ENCODE peak calls at places on chromosomes 11 and 22, in five cellular contexts. G, R, J, Z and H are unnamed samples.

GRCh38 chr11:100434821-100435641 is 252.1 kb upstream of the ARHGAP42 start:
- DNase-seq in G (no peak), R (no peak), J (no peak), Z (no peak), H (no peak)

GRCh38 chr22:30167734-30168133 is 78.8 kb downstream of the LIF start:
- DNase-seq in G (no peak), R (no peak), J (no peak), Z (no peak), H (no peak)

GRCh38 chr11:12746593-12747097 is 72.4 kb downstream of the TEAD1 start:
- DNase-seq in G (peak; percentile 26), R (no peak), J (peak; percentile 58), Z (no peak), H (peak; percentile 78)

GRCh38 chr22:44363980-44364749 is 51.4 kb upstream of the SHISAL1 start:
- DNase-seq in G (no peak), R (no peak), J (no peak), Z (no peak), H (peak; percentile 39)

GRCh38 chr11:89437317-89437716 is 53.9 kb downstream of the NOX4 start:
- DNase-seq in G (no peak), R (no peak), J (no peak), Z (no peak), H (no peak)

GRCh38 chr22:22941831-22942510 is 54.4 kb downstream of the IGLL5 start:
- DNase-seq in G (no peak), R (no peak), J (no peak), Z (peak; percentile 51), H (no peak)

GRCh38 chr11:74720596-74721478 is 10.4 kb downstream of the CHRDL2 start:
- DNase-seq in G (no peak), R (no peak), J (no peak), Z (no peak), H (no peak)

GRCh38 chr11:112971200-112971599 is 10.0 kb downstream of the NCAM1 start:
- DNase-seq in G (no peak), R (no peak), J (no peak), Z (no peak), H (peak; percentile 58)

GRCh38 chr11:41316726-41317125 is 142.7 kb downstream of the LRRC4C start:
- DNase-seq in G (no peak), R (no peak), J (peak; percentile 35), Z (no peak), H (peak; percentile 80)

GRCh38 chr22:23533328-23533762 is 46.7 kb downstream of the IGLL1 start:
- DNase-seq in G (peak; percentile 85), R (no peak), J (no peak), Z (no peak), H (no peak)

GRCh38 chr11:116108161-116108560 is 603.9 kb upstream of the CADM1 start:
- DNase-seq in G (no peak), R (no peak), J (no peak), Z (no peak), H (no peak)

GRCh38 chr11:99277281-99277680 is 256.5 kb downstream of the CNTN5 start:
- DNase-seq in G (no peak), R (no peak), J (no peak), Z (no peak), H (no peak)

GRCh38 chr11:12529041-12529440 is 145.2 kb upstream of the TEAD1 start:
- DNase-seq in G (no peak), R (no peak), J (no peak), Z (peak; percentile 8), H (no peak)

GRCh38 chr11:59859695-59860094 is 6.6 kb downstream of the TCN1 start:
- DNase-seq in G (no peak), R (no peak), J (no peak), Z (no peak), H (no peak)

GRCh38 chr22:36865346-36865745 is 4.5 kb downstream of the NCF4 start:
- DNase-seq in G (no peak), R (no peak), J (no peak), Z (no peak), H (no peak)

GRCh38 chr22:20561882-20562281 is 54.5 kb downstream of the MED15 start:
- DNase-seq in G (no peak), R (no peak), J (no peak), Z (no peak), H (no peak)

GRCh38 chr11:126594921-126595367 is 239.5 kb downstream of the ST3GAL4 start:
- DNase-seq in G (no peak), R (no peak), J (no peak), Z (no peak), H (no peak)

GRCh38 chr11:115493905-115494304 is 10.3 kb downstream of the CADM1 start:
- DNase-seq in G (no peak), R (no peak), J (no peak), Z (no peak), H (no peak)

GRCh38 chr11:88297320-88298263 is 39.9 kb downstream of the CTSC start:
- DNase-seq in G (peak; percentile 1), R (no peak), J (no peak), Z (no peak), H (no peak)

GRCh38 chr11:35166369-35167360 is 27.7 kb downstream of the CD44 start:
- DNase-seq in G (no peak), R (no peak), J (no peak), Z (peak; percentile 68), H (peak; percentile 92)

GRCh38 chr11:122817121-122817520 is 21.2 kb upstream of the CRTAM start:
- DNase-seq in G (no peak), R (no peak), J (no peak), Z (no peak), H (no peak)

GRCh38 chr11:2140411-2141400 is 1.5 kb upstream of the IGF2 start:
- DNase-seq in G (no peak), R (no peak), J (no peak), Z (no peak), H (no peak)

GRCh38 chr11:45537617-45538016 is 127.8 kb downstream of the CHST1 start:
- DNase-seq in G (no peak), R (no peak), J (no peak), Z (no peak), H (no peak)

GRCh38 chr22:46777609-46777970 is 15.1 kb downstream of the TBC1D22A start:
- DNase-seq in G (no peak), R (peak; percentile 34), J (no peak), Z (no peak), H (no peak)

GRCh38 chr11:3041699-3042098 is 15.5 kb downstream of the CARS1 start:
- DNase-seq in G (no peak), R (no peak), J (no peak), Z (no peak), H (no peak)

GRCh38 chr11:44982496-44983062 is 31.9 kb upstream of the TP53I11 start:
- DNase-seq in G (no peak), R (no peak), J (no peak), Z (no peak), H (no peak)

GRCh38 chr22:18965526-18966421 is 29.7 kb upstream of the PRODH start:
- DNase-seq in G (no peak), R (no peak), J (no peak), Z (no peak), H (no peak)

GRCh38 chr11:4181780-4182721 is 87.5 kb downstream of the RRM1 start:
- DNase-seq in G (peak; percentile 84), R (no peak), J (peak; percentile 13), Z (no peak), H (no peak)

GRCh38 chr22:46008836-46009596 is 32.1 kb upstream of the WNT7B start:
- DNase-seq in G (no peak), R (no peak), J (no peak), Z (no peak), H (peak; percentile 46)

GRCh38 chr22:45768490-45768889 is 96.9 kb downstream of the ATXN10 start:
- DNase-seq in G (no peak), R (no peak), J (no peak), Z (no peak), H (no peak)